ENCODE peak calls at places on chromosomes 7 and 10, in seven cellular contexts. G is HCT116, A is GM12878, W is upper lobe of left lung, L is GM23338, K is HepG2, N is K562. E is an unnamed sample.

GRCh38 chr7:55509322-55509721 is 63.0 kb downstream of the VOPP1 start:
- ATAC-seq in N (no peak), A (peak; percentile 46), G (no peak), L (no peak), W (peak; percentile 73), K (no peak), E (peak; percentile 64)

GRCh38 chr7:87220734-87221215 is 1.2 kb upstream of the TMEM243 start:
- ATAC-seq in L (no peak), N (no peak), K (peak; percentile 5), W (no peak), G (no peak), A (no peak), E (no peak)

GRCh38 chr10:85581357-85581756 is 785.2 kb downstream of the GRID1 start:
- ATAC-seq in G (no peak), N (no peak), L (no peak), K (no peak), A (no peak), W (no peak), E (no peak)

GRCh38 chr7:142832452-142832851 is 22.4 kb upstream of the EPHB6 start:
- ATAC-seq in A (peak; percentile 6), L (no peak), N (peak; percentile 35), W (no peak), K (no peak), G (no peak), E (no peak)

GRCh38 chr10:7756360-7756992 is 31.3 kb downstream of the KIN start:
- ATAC-seq in L (peak; percentile 68), G (peak; percentile 92), K (peak; percentile 87), A (peak; percentile 83), N (peak; percentile 55), W (no peak), E (no peak)

GRCh38 chr10:101624526-101625102 is 36.5 kb downstream of the DPCD start:
- ATAC-seq in L (no peak), K (no peak), W (no peak), N (no peak), A (no peak), G (no peak), E (no peak)

GRCh38 chr7:48636391-48637015 is 287.8 kb upstream of the CDC14C start:
- ATAC-seq in K (no peak), W (no peak), L (no peak), A (no peak), G (no peak), N (no peak), E (no peak)

GRCh38 chr10:94012834-94013830 is 19.4 kb downstream of the PLCE1 start:
- ATAC-seq in G (no peak), W (no peak), A (no peak), N (no peak), L (no peak), K (no peak), E (no peak)

GRCh38 chr10:116772901-116773300 is 30.5 kb upstream of the HSPA12A start:
- ATAC-seq in G (no peak), K (no peak), W (no peak), N (no peak), A (no peak), L (no peak), E (no peak)

GRCh38 chr10:2938869-2939268 is 128.5 kb upstream of the PFKP start:
- ATAC-seq in W (no peak), K (no peak), G (peak; percentile 36), L (no peak), A (no peak), N (no peak), E (no peak)

GRCh38 chr10:132927824-132928223 is 14.5 kb downstream of the CFAP46 start:
- ATAC-seq in G (no peak), K (no peak), L (no peak), A (no peak), W (no peak), N (no peak), E (no peak)

GRCh38 chr7:75969182-75969581 is 25.2 kb downstream of the TMEM120A start:
- ATAC-seq in K (no peak), N (no peak), G (no peak), L (no peak), A (no peak), W (no peak), E (no peak)
- TF ChIP-seq POLR2AphosphoS5 in K (no peak), N (no peak), G (no peak), L (no peak), A (no peak), W (no peak), E (peak; percentile 55)

GRCh38 chr7:131509781-131510180 is 46.6 kb downstream of the PODXL start:
- ATAC-seq in L (no peak), W (no peak), G (no peak), A (no peak), K (no peak), N (no peak), E (no peak)

GRCh38 chr7:131506597-131506996 is 49.8 kb downstream of the PODXL start:
- ATAC-seq in N (peak; percentile 28), A (no peak), G (no peak), W (no peak), K (no peak), L (peak; percentile 26), E (no peak)

GRCh38 chr7:131511071-131511470 is 45.4 kb downstream of the PODXL start:
- ATAC-seq in K (no peak), G (no peak), W (no peak), N (no peak), A (no peak), L (no peak), E (no peak)

GRCh38 chr7:131507592-131508331 is 48.7 kb downstream of the PODXL start:
- ATAC-seq in G (peak; percentile 89), W (peak; percentile 86), A (peak; percentile 96), L (peak; percentile 40), N (peak; percentile 92), K (peak; percentile 75), E (peak; percentile 69)

DNA sequence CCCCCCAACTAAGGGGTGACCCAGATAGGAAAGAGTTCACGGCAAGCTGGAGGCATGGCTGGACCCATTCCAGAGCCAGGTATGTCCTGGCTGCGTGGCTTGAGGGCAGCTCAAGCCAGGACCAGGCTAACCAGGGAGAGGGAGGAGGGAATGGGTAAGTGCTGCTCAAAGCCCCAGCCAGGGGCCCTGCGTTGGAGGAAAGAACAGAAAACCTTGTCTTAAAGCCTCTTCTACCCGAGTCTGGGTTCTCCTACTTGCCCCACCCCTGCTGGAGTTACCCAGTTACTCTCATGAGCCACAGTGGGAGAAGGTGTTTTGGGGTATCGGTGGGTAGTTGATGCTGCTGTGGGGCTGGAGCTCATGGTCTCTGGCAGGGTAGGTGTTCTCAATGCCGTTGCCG is 47.3 kb downstream of the PODXL start:
- ATAC-seq in A (no peak), W (no peak), K (no peak), L (no peak), N (no peak), G (no peak), E (no peak)
- TF ChIP-seq POLR2AphosphoS5 in A (no peak), W (no peak), K (no peak), L (peak; percentile 4), N (no peak), G (no peak), E (no peak)

DNA sequence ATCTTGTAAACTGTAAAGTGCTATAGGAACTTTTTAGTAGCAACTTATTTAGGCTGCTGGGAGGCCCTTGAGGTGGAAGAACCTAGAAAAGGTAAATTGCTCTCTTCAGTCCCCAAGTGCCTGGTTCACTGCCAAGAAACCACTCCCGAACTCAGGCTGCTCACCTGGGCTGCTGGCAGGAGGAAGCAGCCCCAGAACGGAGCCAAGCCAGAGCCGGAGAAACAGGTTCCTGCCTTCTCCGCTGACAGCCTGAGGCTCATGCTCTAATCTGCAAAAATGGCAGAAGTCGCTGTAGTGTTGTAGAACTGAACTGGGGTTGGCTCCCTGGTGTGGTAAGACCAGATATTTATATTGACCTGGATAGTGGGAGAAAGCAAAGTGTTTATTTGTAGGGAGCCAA is 136.0 kb downstream of the CUL2 start:
- ATAC-seq in W (peak; percentile 65), N (no peak), L (peak; percentile 57), K (no peak), A (no peak), G (peak; percentile 39), E (no peak)
- TF ChIP-seq POLR2AphosphoS5 in W (no peak), N (no peak), L (no peak), K (no peak), A (no peak), G (no peak), E (no peak)

GRCh38 chr10:63120554-63120953 is 12.6 kb upstream of the NRBF2 start:
- ATAC-seq in W (peak; percentile 91), G (no peak), L (no peak), N (no peak), A (no peak), K (no peak), E (peak; percentile 40)

GRCh38 chr10:63114031-63114814 is 18.9 kb upstream of the NRBF2 start:
- ATAC-seq in A (no peak), N (peak; percentile 78), G (no peak), K (peak; percentile 87), L (no peak), W (peak; percentile 88), E (peak; percentile 87)

GRCh38 chr10:63110940-63111339 is 22.2 kb upstream of the NRBF2 start:
- ATAC-seq in K (no peak), A (no peak), L (no peak), G (no peak), N (peak; percentile 34), W (no peak), E (no peak)

GRCh38 chr10:63116452-63117072 is 16.6 kb upstream of the NRBF2 start:
- ATAC-seq in K (no peak), N (no peak), L (no peak), G (no peak), W (no peak), A (no peak), E (no peak)

DNA sequence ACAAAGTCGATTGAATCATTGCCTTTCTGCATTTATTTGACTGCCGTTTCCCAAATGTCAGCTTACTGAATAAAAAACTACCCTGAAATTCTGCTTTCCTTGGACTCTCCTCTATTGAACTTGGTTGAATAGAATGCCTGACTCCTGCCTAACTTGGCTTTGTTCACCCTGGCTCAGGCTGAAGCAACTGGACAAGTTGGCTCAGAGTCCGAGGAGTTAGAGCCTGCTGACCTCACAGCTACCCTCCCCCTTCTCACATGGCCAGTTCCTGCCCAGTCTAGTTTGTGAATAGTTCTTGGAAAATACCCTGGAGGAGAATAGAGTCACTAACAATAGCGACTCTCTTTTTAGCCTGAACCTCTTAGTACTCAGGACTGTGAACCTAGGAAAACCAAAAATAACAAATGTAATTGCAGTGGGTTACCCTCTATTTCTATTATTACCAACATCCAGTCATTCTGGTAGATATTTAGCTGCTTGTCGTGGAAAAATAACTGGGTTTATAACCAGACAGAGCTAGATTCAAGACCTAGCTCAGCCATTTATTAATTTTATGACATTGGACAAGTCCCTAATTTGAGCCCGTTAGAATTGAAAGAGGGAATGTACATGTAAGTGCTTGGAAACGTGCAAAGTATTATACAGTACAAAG is 17.3 kb upstream of the NRBF2 start:
- ATAC-seq in A (no peak), G (no peak), L (no peak), W (peak; percentile 89), N (peak; percentile 84), K (peak; percentile 93), E (peak; percentile 94)
- TF ChIP-seq POLR2AphosphoS5 in A (no peak), G (no peak), L (no peak), W (peak; percentile 18), N (no peak), K (no peak), E (peak; percentile 87)

DNA sequence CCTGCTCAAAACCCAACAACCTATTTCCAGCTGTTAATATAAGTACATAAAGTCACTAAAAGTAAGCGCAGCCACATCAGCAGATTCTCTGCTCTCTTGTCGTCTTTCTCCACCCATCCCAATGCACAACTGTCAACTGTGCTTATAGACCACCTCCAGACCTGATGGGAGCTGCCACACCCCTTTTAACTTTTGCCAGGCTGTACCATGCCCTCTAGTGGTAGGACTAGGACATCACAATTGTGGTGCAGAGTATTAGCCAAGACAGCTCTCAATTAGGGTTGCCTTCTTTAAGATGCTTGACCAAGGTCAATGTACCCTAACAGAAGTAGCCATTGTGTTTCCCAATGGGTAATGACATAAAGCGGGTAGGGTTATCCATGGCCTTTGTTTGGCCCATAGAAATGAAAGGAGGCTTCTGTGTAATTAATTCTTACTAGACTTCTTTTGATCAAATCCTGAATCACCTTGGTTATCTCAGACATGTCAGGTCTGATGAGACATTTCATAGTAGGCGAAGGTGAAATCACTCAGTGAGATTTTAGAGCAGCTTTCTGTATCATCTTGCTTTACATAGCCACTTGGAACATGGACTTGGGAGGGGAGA is 68.1 kb downstream of the SCRN1 start:
- ATAC-seq in L (peak; percentile 94), A (peak; percentile 99), W (peak; percentile 88), K (peak; percentile 90), G (peak; percentile 93), N (peak; percentile 95), E (peak; percentile 58)
- TF ChIP-seq POLR2AphosphoS5 in L (no peak), A (no peak), W (no peak), K (no peak), G (no peak), N (no peak), E (peak; percentile 23)